ENCODE peak calls at places on chromosomes 7 and 10, in six cellular contexts. One of them, this sample, is unnamed.
A peak's percentile ranks its signal among the peaks of the same experiment; 100 is the strongest.

GRCh38 chr10:26334932-26335573 is 103.1 kb upstream of the APBB1IP start:
- DNase-seq in HepG2: peak; percentile 50
- DNase-seq in HL-60: peak; percentile 66
- DNase-seq in SK-N-SH: peak; percentile 43
- DNase-seq in K562: peak; percentile 47
- DNase-seq in GM23338: peak; percentile 85
- DNase-seq in this sample: peak; percentile 60

GRCh38 chr7:123209786-123210185 is 10.0 kb upstream of the SLC13A1 start:
- DNase-seq in HL-60: no peak
- DNase-seq in K562: no peak
- DNase-seq in GM23338: no peak
- DNase-seq in HepG2: peak; percentile 20
- DNase-seq in SK-N-SH: no peak
- DNase-seq in this sample: no peak

GRCh38 chr10:100508691-100509150 is 10.9 kb downstream of the SEC31B start:
- DNase-seq in HepG2: peak; percentile 56
- DNase-seq in K562: peak; percentile 48
- DNase-seq in GM23338: peak; percentile 91
- DNase-seq in HL-60: peak; percentile 64
- DNase-seq in SK-N-SH: peak; percentile 70
- DNase-seq in this sample: no peak

GRCh38 chr10:15305161-15305560 is 65.9 kb downstream of the FAM171A1 start:
- DNase-seq in GM23338: no peak
- DNase-seq in K562: no peak
- DNase-seq in HepG2: no peak
- DNase-seq in HL-60: no peak
- DNase-seq in SK-N-SH: no peak
- DNase-seq in this sample: no peak

GRCh38 chr7:111730476-111731300 is 168.4 kb upstream of the IMMP2L start:
- DNase-seq in HL-60: peak; percentile 13
- DNase-seq in SK-N-SH: peak; percentile 71
- DNase-seq in GM23338: peak; percentile 65
- DNase-seq in HepG2: peak; percentile 24
- DNase-seq in K562: peak; percentile 65
- DNase-seq in this sample: no peak

GRCh38 chr7:78510580-78511188 is 712.1 kb downstream of the PHTF2 start:
- DNase-seq in HL-60: peak; percentile 17
- DNase-seq in SK-N-SH: peak; percentile 57
- DNase-seq in GM23338: peak; percentile 81
- DNase-seq in HepG2: peak; percentile 23
- DNase-seq in K562: no peak
- DNase-seq in this sample: peak; percentile 28

GRCh38 chr7:134694299-134694698 is 47.6 kb downstream of the BPGM start:
- DNase-seq in HL-60: no peak
- DNase-seq in HepG2: no peak
- DNase-seq in K562: peak; percentile 62
- DNase-seq in GM23338: peak; percentile 89
- DNase-seq in SK-N-SH: peak; percentile 57
- DNase-seq in this sample: no peak

GRCh38 chr7:104395162-104395561 is 66.8 kb downstream of the LHFPL3 start:
- DNase-seq in HL-60: no peak
- DNase-seq in GM23338: no peak
- DNase-seq in K562: no peak
- DNase-seq in SK-N-SH: no peak
- DNase-seq in HepG2: no peak
- DNase-seq in this sample: no peak

GRCh38 chr10:34786464-34786863 is 28.6 kb downstream of the PARD3 start:
- DNase-seq in SK-N-SH: peak; percentile 77
- DNase-seq in GM23338: no peak
- DNase-seq in K562: no peak
- DNase-seq in HepG2: no peak
- DNase-seq in HL-60: no peak
- DNase-seq in this sample: no peak

GRCh38 chr7:149823191-149823630 is 15.0 kb upstream of the ZNF862 start:
- DNase-seq in GM23338: no peak
- DNase-seq in K562: no peak
- DNase-seq in HL-60: no peak
- DNase-seq in HepG2: no peak
- DNase-seq in SK-N-SH: no peak
- DNase-seq in this sample: no peak

GRCh38 chr10:70774810-70775678 is 10.1 kb downstream of the TBATA start:
- DNase-seq in GM23338: no peak
- DNase-seq in SK-N-SH: peak; percentile 12
- DNase-seq in HL-60: no peak
- DNase-seq in K562: no peak
- DNase-seq in HepG2: peak; percentile 8
- DNase-seq in this sample: no peak

GRCh38 chr10:32155075-32155516 is 98.9 kb upstream of the KIF5B start:
- DNase-seq in HepG2: no peak
- DNase-seq in SK-N-SH: no peak
- DNase-seq in HL-60: no peak
- DNase-seq in K562: no peak
- DNase-seq in GM23338: no peak
- DNase-seq in this sample: no peak

GRCh38 chr10:17088118-17088806 is 41.3 kb downstream of the CUBN start:
- DNase-seq in SK-N-SH: no peak
- DNase-seq in GM23338: no peak
- DNase-seq in K562: no peak
- DNase-seq in HepG2: peak; percentile 9
- DNase-seq in HL-60: no peak
- DNase-seq in this sample: peak; percentile 72

GRCh38 chr7:42876182-42877068 is 35.4 kb downstream of the C7orf25 start:
- DNase-seq in SK-N-SH: peak; percentile 73
- DNase-seq in K562: peak; percentile 63
- DNase-seq in HL-60: peak; percentile 56
- DNase-seq in GM23338: peak; percentile 88
- DNase-seq in HepG2: peak; percentile 42
- DNase-seq in this sample: peak; percentile 54

GRCh38 chr7:75739796-75740672 is 1.3 kb upstream of the HIP1 start:
- DNase-seq in K562: no peak
- DNase-seq in HepG2: no peak
- DNase-seq in SK-N-SH: no peak
- DNase-seq in GM23338: peak; percentile 86
- DNase-seq in HL-60: no peak
- DNase-seq in this sample: no peak

GRCh38 chr10:88952647-88953111 is at the start of gene ACTA2:
- DNase-seq in K562: no peak
- DNase-seq in SK-N-SH: peak; percentile 38
- DNase-seq in HL-60: no peak
- DNase-seq in GM23338: no peak
- DNase-seq in HepG2: no peak
- DNase-seq in this sample: no peak

GRCh38 chr10:61628199-61628874 is 34.4 kb upstream of the CABCOCO1 start:
- DNase-seq in GM23338: no peak
- DNase-seq in SK-N-SH: no peak
- DNase-seq in K562: no peak
- DNase-seq in HL-60: no peak
- DNase-seq in HepG2: no peak
- DNase-seq in this sample: no peak

GRCh38 chr10:43258032-43258921 is 8.6 kb downstream of the RASGEF1A start:
- DNase-seq in SK-N-SH: peak; percentile 17
- DNase-seq in HL-60: no peak
- DNase-seq in GM23338: no peak
- DNase-seq in K562: no peak
- DNase-seq in HepG2: no peak
- DNase-seq in this sample: no peak

GRCh38 chr10:125679436-125679835 is 3.5 kb downstream of the TEX36 start:
- DNase-seq in HepG2: no peak
- DNase-seq in SK-N-SH: no peak
- DNase-seq in K562: no peak
- DNase-seq in HL-60: no peak
- DNase-seq in GM23338: no peak
- DNase-seq in this sample: no peak

GRCh38 chr7:54978364-54979116 is 40.3 kb upstream of the EGFR start:
- DNase-seq in GM23338: peak; percentile 40
- DNase-seq in HepG2: no peak
- DNase-seq in K562: no peak
- DNase-seq in SK-N-SH: no peak
- DNase-seq in HL-60: no peak
- DNase-seq in this sample: no peak

GRCh38 chr7:56007167-56007652 is 42.8 kb downstream of the NIPSNAP2 start:
- DNase-seq in HepG2: peak; percentile 99
- DNase-seq in K562: peak; percentile 10
- DNase-seq in GM23338: no peak
- DNase-seq in SK-N-SH: no peak
- DNase-seq in HL-60: no peak
- DNase-seq in this sample: no peak

DNA sequence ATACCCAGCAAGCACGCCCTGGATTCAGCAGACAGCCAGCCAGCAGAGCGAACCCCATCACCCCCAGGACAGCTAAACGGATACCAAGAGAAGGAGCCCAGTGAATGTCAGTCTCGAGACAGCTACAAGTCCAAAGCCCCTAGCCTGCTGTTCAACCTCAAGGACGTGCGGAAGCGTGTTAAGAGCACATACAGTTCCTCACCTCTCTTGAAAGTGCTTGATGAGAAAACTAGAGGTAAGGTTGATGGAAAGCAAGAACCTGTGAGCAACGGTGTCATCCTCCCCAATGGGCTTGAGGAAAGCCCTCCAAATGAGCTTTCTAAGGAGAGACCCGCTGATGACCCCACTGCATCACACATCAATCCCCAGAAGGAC is 24.9 kb downstream of the C10orf71 start:
- DNase-seq in GM23338: no peak
- DNase-seq in HL-60: no peak
- DNase-seq in HepG2: no peak
- DNase-seq in K562: no peak
- DNase-seq in SK-N-SH: no peak
- DNase-seq in this sample: no peak
- H3K27me3 ChIP-seq in GM23338: no peaks in the 10 kb centered on the region
- H3K27me3 ChIP-seq in HL-60: no peaks in the 10 kb centered on the region
- H3K27me3 ChIP-seq in HepG2: peaks cover 50% of the 10 kb centered on the region
- H3K27me3 ChIP-seq in K562: no peaks in the 10 kb centered on the region
- H3K27me3 ChIP-seq in SK-N-SH: no peaks in the 10 kb centered on the region
- H3K27me3 ChIP-seq in this sample: no peaks in the 10 kb centered on the region

GRCh38 chr10:123930340-123931001 is 38.9 kb upstream of the CPXM2 start:
- DNase-seq in HepG2: no peak
- DNase-seq in HL-60: no peak
- DNase-seq in K562: no peak
- DNase-seq in GM23338: no peak
- DNase-seq in SK-N-SH: no peak
- DNase-seq in this sample: no peak

GRCh38 chr10:123935680-123936079 is 44.1 kb upstream of the CPXM2 start:
- DNase-seq in SK-N-SH: no peak
- DNase-seq in HepG2: no peak
- DNase-seq in GM23338: no peak
- DNase-seq in HL-60: no peak
- DNase-seq in K562: no peak
- DNase-seq in this sample: no peak

GRCh38 chr10:123936426-123936825 is 44.8 kb upstream of the CPXM2 start:
- DNase-seq in GM23338: no peak
- DNase-seq in SK-N-SH: no peak
- DNase-seq in K562: no peak
- DNase-seq in HL-60: no peak
- DNase-seq in HepG2: no peak
- DNase-seq in this sample: no peak

GRCh38 chr10:123939591-123939990 is 48.0 kb upstream of the CPXM2 start:
- DNase-seq in HL-60: no peak
- DNase-seq in GM23338: no peak
- DNase-seq in K562: no peak
- DNase-seq in HepG2: no peak
- DNase-seq in SK-N-SH: no peak
- DNase-seq in this sample: no peak

DNA sequence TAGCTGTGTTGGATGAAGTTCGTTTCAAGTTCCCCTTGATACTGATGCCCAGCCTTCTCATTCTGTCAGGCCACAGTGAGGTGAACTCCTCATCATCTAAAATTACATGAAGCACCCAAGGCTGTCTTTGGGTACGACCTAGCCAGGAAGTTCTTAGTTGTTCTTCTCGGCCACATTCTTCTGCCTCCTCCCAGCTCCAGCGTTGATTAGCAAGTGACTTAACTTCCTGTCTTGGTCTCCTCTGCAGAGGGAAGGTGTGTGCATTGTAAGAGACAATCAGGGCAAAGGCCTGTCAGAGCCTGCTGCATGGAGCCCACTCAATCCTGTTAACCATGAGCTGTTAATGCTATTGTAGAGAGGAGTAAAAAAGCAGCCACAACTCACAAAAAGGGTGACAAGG is 43.2 kb upstream of the CPXM2 start:
- DNase-seq in K562: no peak
- DNase-seq in HepG2: no peak
- DNase-seq in GM23338: no peak
- DNase-seq in SK-N-SH: no peak
- DNase-seq in HL-60: no peak
- DNase-seq in this sample: no peak
- TF ChIP-seq REST in K562: no peak
- TF ChIP-seq REST in HepG2: no peak
- TF ChIP-seq REST in GM23338: no peak
- TF ChIP-seq REST in SK-N-SH: no peak
- TF ChIP-seq REST in HL-60: no peak
- TF ChIP-seq REST in this sample: no peak

DNA sequence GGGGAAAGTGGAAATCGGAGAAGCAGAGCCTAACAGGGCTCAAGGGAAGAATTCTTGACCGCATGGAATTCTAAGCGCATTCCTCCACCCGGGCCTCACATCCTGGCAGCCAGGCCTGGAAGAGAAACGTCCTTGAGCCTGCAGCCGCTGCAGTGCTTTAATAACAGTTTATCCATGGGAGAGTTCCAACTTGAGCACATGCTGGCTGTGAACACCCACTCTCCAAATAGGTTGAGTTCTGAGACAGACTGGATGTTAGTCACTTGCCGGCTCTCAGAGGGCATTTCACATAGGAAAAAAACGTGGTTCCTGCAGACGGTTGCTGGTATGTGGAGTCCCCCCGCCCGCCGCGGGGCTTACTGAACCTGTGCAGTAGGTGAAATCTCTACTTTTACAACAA is 61.4 kb upstream of the STEAP1B start:
- DNase-seq in HepG2: peak; percentile 72
- DNase-seq in SK-N-SH: no peak
- DNase-seq in GM23338: peak; percentile 95
- DNase-seq in K562: no peak
- DNase-seq in HL-60: no peak
- DNase-seq in this sample: peak; percentile 78
- H3K4me3 ChIP-seq in HepG2: no peak overlapping the region
- H3K4me3 ChIP-seq in SK-N-SH: peak overlapping the region; percentile 16
- H3K4me3 ChIP-seq in GM23338: peak overlapping the region; percentile 2
- H3K4me3 ChIP-seq in K562: no peak overlapping the region
- H3K4me3 ChIP-seq in HL-60: no peak overlapping the region
- H3K4me3 ChIP-seq in this sample: no peak overlapping the region

GRCh38 chr7:135742371-135742770 is 6.2 kb downstream of the FAM180A start:
- DNase-seq in GM23338: no peak
- DNase-seq in SK-N-SH: no peak
- DNase-seq in K562: no peak
- DNase-seq in HepG2: no peak
- DNase-seq in HL-60: no peak
- DNase-seq in this sample: no peak

GRCh38 chr7:135743907-135744789 is 4.5 kb downstream of the FAM180A start:
- DNase-seq in HL-60: no peak
- DNase-seq in HepG2: no peak
- DNase-seq in SK-N-SH: no peak
- DNase-seq in K562: no peak
- DNase-seq in GM23338: no peak
- DNase-seq in this sample: no peak

GRCh38 chr7:135744938-135745701 is 3.5 kb downstream of the FAM180A start:
- DNase-seq in GM23338: no peak
- DNase-seq in K562: no peak
- DNase-seq in HL-60: no peak
- DNase-seq in HepG2: no peak
- DNase-seq in SK-N-SH: no peak
- DNase-seq in this sample: no peak

GRCh38 chr7:135740868-135741267 is 7.7 kb downstream of the FAM180A start:
- DNase-seq in HL-60: no peak
- DNase-seq in GM23338: no peak
- DNase-seq in SK-N-SH: no peak
- DNase-seq in K562: no peak
- DNase-seq in HepG2: no peak
- DNase-seq in this sample: no peak

GRCh38 chr7:135741905-135742304 is 6.7 kb downstream of the FAM180A start:
- DNase-seq in K562: no peak
- DNase-seq in GM23338: no peak
- DNase-seq in SK-N-SH: no peak
- DNase-seq in HepG2: no peak
- DNase-seq in HL-60: no peak
- DNase-seq in this sample: no peak
- H3K27me3 ChIP-seq in K562: peaks cover 33% of the 10 kb centered on the region
- H3K27me3 ChIP-seq in GM23338: no peaks in the 10 kb centered on the region
- H3K27me3 ChIP-seq in SK-N-SH: no peaks in the 10 kb centered on the region
- H3K27me3 ChIP-seq in HepG2: peaks cover 19% of the 10 kb centered on the region
- H3K27me3 ChIP-seq in HL-60: no peaks in the 10 kb centered on the region
- H3K27me3 ChIP-seq in this sample: no peaks in the 10 kb centered on the region